ENCODE peak calls at places on chromosomes 1 and 21, in four cellular contexts. A, U, Z and F are unnamed samples.
A peak's percentile ranks its signal among the peaks of the same experiment; 100 is the strongest.

GRCh38 chr1:229127301-229127700 is 143.6 kb upstream of the RAB4A start:
- DNase-seq in A (peak; percentile 71), U (no peak), Z (no peak), F (no peak)

GRCh38 chr1:11787804-11788436 is 17.8 kb downstream of the MTHFR start:
- DNase-seq in A (no peak), U (no peak), Z (no peak), F (no peak)

GRCh38 chr1:231940721-231941120 is 314.1 kb downstream of the DISC1 start:
- DNase-seq in A (no peak), U (no peak), Z (no peak), F (no peak)

GRCh38 chr1:85612704-85613361 is 32.3 kb downstream of the CCN1 start:
- DNase-seq in A (peak; percentile 1), U (peak; percentile 29), Z (no peak), F (peak; percentile 15)

GRCh38 chr21:34889537-34890257 is 159.4 kb downstream of the RUNX1 start:
- DNase-seq in A (peak; percentile 87), U (peak; percentile 87), Z (no peak), F (peak; percentile 76)

GRCh38 chr1:172356620-172357019 is 63.9 kb upstream of the C1orf105 start:
- DNase-seq in A (no peak), U (no peak), Z (no peak), F (no peak)

GRCh38 chr1:62391369-62391971 is 45.4 kb upstream of the USP1 start:
- DNase-seq in A (peak; percentile 13), U (peak; percentile 52), Z (no peak), F (no peak)

GRCh38 chr1:31860576-31860975 is 44.8 kb upstream of the SPOCD1 start:
- DNase-seq in A (no peak), U (no peak), Z (no peak), F (no peak)

GRCh38 chr1:173451981-173452380 is 25.2 kb upstream of the PRDX6 start:
- DNase-seq in A (no peak), U (no peak), Z (no peak), F (no peak)

GRCh38 chr1:145999321-146000024 is 3.1 kb upstream of the TXNIP start:
- DNase-seq in A (no peak), U (no peak), Z (no peak), F (no peak)

GRCh38 chr1:40058097-40058452 is 17.5 kb downstream of the CAP1 start:
- DNase-seq in A (no peak), U (peak; percentile 60), Z (no peak), F (no peak)

GRCh38 chr1:209335090-209335692 is 248.3 kb upstream of the CAMK1G start:
- DNase-seq in A (no peak), U (peak; percentile 65), Z (no peak), F (peak; percentile 16)

GRCh38 chr1:201696217-201696761 is 132.7 kb upstream of the IPO9 start:
- DNase-seq in A (no peak), U (no peak), Z (no peak), F (no peak)

GRCh38 chr1:74426208-74426932 is 86.0 kb downstream of the LRRC53 start:
- DNase-seq in A (no peak), U (no peak), Z (no peak), F (no peak)

GRCh38 chr1:1782399-1783221 is 4.3 kb upstream of the NADK start:
- DNase-seq in A (peak; percentile 81), U (peak; percentile 61), Z (no peak), F (no peak)

GRCh38 chr21:33844890-33845205 is 70.8 kb downstream of the ATP5PO start:
- DNase-seq in A (no peak), U (no peak), Z (no peak), F (no peak)

GRCh38 chr1:37616330-37616729 is 18.4 kb downstream of the RSPO1 start:
- DNase-seq in A (no peak), U (no peak), Z (no peak), F (no peak)

GRCh38 chr1:37614105-37614504 is 18.4 kb upstream of the GNL2 start:
- DNase-seq in A (no peak), U (no peak), Z (no peak), F (no peak)

GRCh38 chr1:37606481-37607263 is 10.9 kb upstream of the GNL2 start:
- DNase-seq in A (peak; percentile 9), U (no peak), Z (no peak), F (no peak)

GRCh38 chr1:37609002-37609401 is 13.3 kb upstream of the GNL2 start:
- DNase-seq in A (no peak), U (no peak), Z (no peak), F (no peak)

GRCh38 chr1:37612186-37612585 is 16.4 kb upstream of the GNL2 start:
- DNase-seq in A (no peak), U (no peak), Z (no peak), F (no peak)
- TF ChIP-seq SPI1 in A (no peak), U (no peak), Z (no peak), F (no peak)

DNA sequence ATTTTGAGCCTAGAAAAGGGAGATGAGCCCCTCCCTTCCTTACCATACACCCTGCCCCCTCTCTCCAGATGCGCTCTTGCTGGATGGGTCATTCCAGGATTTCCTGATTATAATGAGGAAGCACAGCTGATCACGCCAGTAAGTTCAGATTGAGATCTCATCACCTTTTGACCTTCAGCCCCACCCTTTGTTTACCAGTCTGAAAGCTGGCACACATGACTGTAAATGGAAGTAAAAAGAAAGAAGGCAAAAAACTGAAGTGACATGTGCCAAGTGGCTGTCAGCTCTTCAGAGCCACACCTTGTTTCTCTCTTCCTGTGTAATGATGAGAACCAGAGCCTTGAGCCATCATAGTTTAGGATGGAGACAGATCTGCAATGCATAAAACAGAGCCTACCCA is 27.9 kb downstream of the S1PR1 start:
- DNase-seq in A (no peak), U (no peak), Z (no peak), F (no peak)
- TF ChIP-seq SPI1 in A (no peak), U (no peak), Z (no peak), F (no peak)

DNA sequence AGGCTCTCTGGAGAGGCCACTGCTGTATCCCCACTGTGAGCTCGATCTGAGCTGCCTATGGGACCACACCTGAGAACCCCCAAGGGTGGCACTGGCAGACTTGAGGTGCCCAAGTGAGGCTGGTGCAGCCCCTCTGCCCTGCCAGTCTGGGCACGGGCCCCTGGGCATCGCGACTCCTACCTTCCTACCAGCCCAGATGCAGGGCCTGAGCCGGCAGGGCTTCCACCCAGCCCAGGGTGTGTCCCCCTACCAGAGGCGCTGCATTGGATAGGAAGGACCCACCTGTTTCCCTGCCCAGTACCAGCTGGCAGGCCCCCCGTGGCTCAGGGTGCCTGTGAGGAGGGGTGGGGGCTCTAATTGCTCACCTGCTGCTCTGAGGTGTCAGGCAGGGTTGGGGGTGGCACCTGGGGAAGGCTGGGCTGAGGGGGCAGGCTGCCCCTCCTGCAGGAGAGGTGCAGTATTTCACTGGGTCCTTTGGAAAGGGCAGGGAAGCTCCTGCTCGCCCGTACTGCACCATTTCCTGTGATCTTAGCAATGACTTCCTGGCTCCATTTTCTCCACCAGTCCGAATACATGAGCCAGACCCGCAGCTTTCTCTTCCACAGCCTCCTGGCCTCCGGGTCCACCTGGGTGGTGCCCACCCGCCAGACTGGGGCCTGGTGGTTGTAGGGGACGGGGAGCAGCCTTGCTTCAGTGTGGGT is 11.8 kb downstream of the TP73 start:
- DNase-seq in A (no peak), U (no peak), Z (no peak), F (no peak)
- TF ChIP-seq SPI1 in A (no peak), U (no peak), Z (no peak), F (no peak)

GRCh38 chr21:45630876-45631275 is 12.6 kb upstream of the PCBP3 start:
- DNase-seq in A (no peak), U (no peak), Z (no peak), F (no peak)
- TF ChIP-seq SPI1 in A (no peak), U (no peak), Z (no peak), F (no peak)

DNA sequence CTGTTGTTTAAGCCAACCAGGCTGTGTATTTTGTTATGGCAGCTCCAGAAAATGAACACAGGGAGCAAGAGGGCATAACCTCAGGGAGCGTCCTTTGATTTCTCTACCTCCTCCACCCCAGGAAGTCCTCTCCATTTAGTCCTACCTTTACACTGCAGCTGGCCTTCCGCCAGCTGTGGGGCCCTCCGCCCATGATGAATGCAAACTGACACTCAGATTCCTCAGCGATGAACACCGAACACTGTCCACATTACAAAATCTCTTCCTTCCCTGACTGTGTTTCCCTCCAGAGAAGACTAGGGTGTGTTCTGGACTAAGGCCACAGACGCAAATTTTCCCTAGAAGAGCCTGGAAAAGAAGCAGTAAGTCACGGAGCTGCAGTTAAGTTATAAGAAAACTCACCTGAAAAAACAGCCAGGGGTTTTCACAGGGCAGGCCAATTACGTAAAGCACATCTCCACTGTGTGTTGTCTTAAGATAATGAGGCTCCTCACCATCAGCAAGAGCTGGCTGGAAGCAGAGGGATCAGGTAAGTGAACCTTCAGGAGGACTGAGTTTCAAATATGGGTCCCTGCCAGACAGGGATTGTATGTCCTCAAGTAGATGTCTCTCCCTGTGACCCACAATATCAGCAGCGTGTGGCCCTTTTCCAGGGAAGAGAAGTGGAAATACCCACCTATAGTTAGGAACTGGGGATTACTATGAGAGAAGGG is 46.3 kb upstream of the ATP1B1 start:
- DNase-seq in A (no peak), U (no peak), Z (no peak), F (no peak)
- TF ChIP-seq SPI1 in A (no peak), U (no peak), Z (no peak), F (no peak)

DNA sequence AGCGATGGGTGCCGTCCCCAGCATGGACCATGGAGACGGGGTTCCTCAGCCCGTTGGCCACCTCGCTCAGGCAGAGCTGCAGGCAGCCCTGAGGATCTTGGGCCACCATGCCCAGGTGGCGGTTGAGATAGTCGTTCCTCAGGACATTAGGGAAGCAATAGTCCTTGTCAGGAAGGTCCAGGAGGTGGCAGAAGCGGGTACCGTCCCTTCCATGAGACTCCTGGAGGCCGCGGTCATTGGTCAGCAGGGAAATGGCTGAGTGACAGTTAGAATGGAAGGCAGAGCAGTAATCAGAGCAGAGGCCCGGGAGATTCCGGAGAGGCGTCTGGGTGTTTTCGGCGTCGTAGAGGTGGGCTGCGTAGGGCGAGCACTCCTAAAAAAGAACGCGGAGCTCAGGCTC is 4.1 kb downstream of the HHIPL2 start:
- DNase-seq in A (no peak), U (no peak), Z (no peak), F (no peak)
- TF ChIP-seq SPI1 in A (no peak), U (no peak), Z (no peak), F (no peak)

GRCh38 chr1:225816643-225817538 is 7.0 kb downstream of the EPHX1 start:
- DNase-seq in A (no peak), U (no peak), Z (no peak), F (no peak)

GRCh38 chr1:225818229-225818628 is 8.3 kb downstream of the EPHX1 start:
- DNase-seq in A (no peak), U (no peak), Z (no peak), F (no peak)

GRCh38 chr1:225819346-225820192 is 9.6 kb downstream of the EPHX1 start:
- DNase-seq in A (no peak), U (no peak), Z (no peak), F (no peak)

GRCh38 chr1:225815526-225816178 is 5.7 kb downstream of the EPHX1 start:
- DNase-seq in A (no peak), U (no peak), Z (no peak), F (no peak)

GRCh38 chr1:225817611-225818061 is 7.7 kb downstream of the EPHX1 start:
- DNase-seq in A (peak; percentile 62), U (peak; percentile 51), Z (no peak), F (no peak)
- TF ChIP-seq SPI1 in A (no peak), U (no peak), Z (no peak), F (no peak)